ENCODE peak calls at places on chromosomes 7 and 10, in ten cellular contexts. L, M, K, P, C, G, S, U, I and V are unnamed samples. For H3K4me1, the result is how much of the 10 kb centered on the place peaks cover.

GRCh38 chr10:131184503-131184902 is 127.0 kb downstream of the TCERG1L start:
- DNase-seq in L (no peak), U (no peak), K (no peak), C (no peak), P (no peak), I (no peak), G (no peak), S (no peak), M (no peak), V (no peak)

GRCh38 chr7:129615018-129615417 is 3.5 kb downstream of the NRF1 start:
- DNase-seq in S (peak), M (no peak), I (no peak), K (no peak), U (no peak), L (no peak), C (no peak), G (no peak), P (no peak), V (no peak)

GRCh38 chr10:73908853-73909611 is 1.9 kb upstream of the PLAU start:
- DNase-seq in K (no peak), M (peak), S (peak), L (no peak), I (peak), U (peak), C (peak), G (peak), P (no peak), V (no peak)

GRCh38 chr10:45379303-45379726 is 5.3 kb downstream of the ALOX5 start:
- DNase-seq in G (no peak), I (no peak), C (no peak), U (no peak), S (no peak), P (no peak), K (no peak), L (no peak), M (no peak), V (no peak)

GRCh38 chr7:79401254-79401653 is 52.2 kb downstream of the MAGI2 start:
- DNase-seq in U (no peak), C (no peak), P (no peak), K (no peak), S (peak), G (no peak), I (no peak), M (no peak), L (no peak), V (no peak)

GRCh38 chr10:132168571-132169030 is 18.1 kb upstream of the DPYSL4 start:
- DNase-seq in K (no peak), M (no peak), C (no peak), I (no peak), G (no peak), P (no peak), S (no peak), L (no peak), U (no peak), V (no peak)

GRCh38 chr10:75505293-75505692 is 73.9 kb downstream of the LRMDA start:
- DNase-seq in K (no peak), C (no peak), L (no peak), P (no peak), I (no peak), M (no peak), G (no peak), U (no peak), S (no peak), V (no peak)

GRCh38 chr10:132615346-132616169 is 78.0 kb downstream of the INPP5A start:
- DNase-seq in G (no peak), I (peak), P (no peak), U (no peak), S (no peak), C (no peak), M (no peak), K (no peak), L (no peak), V (no peak)

GRCh38 chr10:69239816-69240434 is 19.8 kb downstream of the HKDC1 start:
- DNase-seq in K (no peak), C (no peak), S (peak), L (no peak), P (no peak), G (no peak), M (no peak), U (no peak), I (no peak), V (no peak)

GRCh38 chr7:5631185-5631584 is 150.3 kb downstream of the RNF216 start:
- DNase-seq in C (no peak), L (no peak), S (no peak), P (no peak), I (no peak), G (no peak), U (peak), M (no peak), K (no peak), V (no peak)

GRCh38 chr10:26448706-26449435 is 10.7 kb downstream of the APBB1IP start:
- DNase-seq in M (no peak), K (no peak), G (no peak), S (no peak), P (peak), U (no peak), C (peak), I (no peak), L (peak), V (no peak)

GRCh38 chr7:13724631-13725566 is 264.6 kb downstream of the ETV1 start:
- DNase-seq in L (no peak), G (peak), P (no peak), S (no peak), M (no peak), U (no peak), K (no peak), I (no peak), C (no peak), V (no peak)

GRCh38 chr7:35012155-35012554 is 25.1 kb downstream of the DPY19L1 start:
- DNase-seq in P (no peak), C (peak), U (no peak), I (no peak), S (no peak), G (no peak), M (no peak), L (no peak), K (no peak), V (no peak)

GRCh38 chr10:5043716-5044115 is 40.1 kb upstream of the AKR1C2 start:
- DNase-seq in G (no peak), S (peak), P (no peak), I (no peak), L (no peak), U (peak), K (no peak), M (no peak), C (peak), V (no peak)

GRCh38 chr10:15719899-15720634 is at the start of gene ITGA8:
- DNase-seq in L (no peak), M (no peak), U (no peak), C (no peak), G (peak), I (peak), S (peak), K (no peak), P (no peak), V (peak)

GRCh38 chr10:48804740-48805182 is 120.1 kb downstream of the WDFY4 start:
- DNase-seq in C (no peak), M (no peak), L (no peak), K (no peak), U (peak), P (no peak), G (no peak), S (no peak), I (no peak), V (no peak)

GRCh38 chr7:98802088-98802780 is 67.6 kb downstream of the TMEM130 start:
- DNase-seq in S (peak), I (no peak), L (no peak), P (no peak), G (peak), M (peak), U (no peak), C (no peak), K (no peak), V (peak)

GRCh38 chr7:18455644-18456043 is 39.9 kb upstream of the HDAC9 start:
- DNase-seq in K (no peak), C (no peak), S (no peak), M (no peak), I (no peak), U (no peak), L (no peak), G (no peak), P (no peak), V (no peak)

GRCh38 chr7:81715984-81716588 is 53.8 kb downstream of the HGF start:
- DNase-seq in I (no peak), G (peak), S (peak), C (no peak), P (no peak), M (no peak), U (peak), K (no peak), L (no peak), V (peak)

GRCh38 chr10:93392111-93392510 is 90.0 kb downstream of the MYOF start:
- DNase-seq in S (no peak), G (no peak), K (no peak), M (no peak), U (no peak), I (no peak), L (no peak), P (no peak), C (no peak), V (no peak)

GRCh38 chr10:37488792-37489657 is 363.6 kb downstream of the ANKRD30A start:
- DNase-seq in C (no peak), L (no peak), P (no peak), U (no peak), M (no peak), K (no peak), S (no peak), I (no peak), G (peak), V (no peak)

GRCh38 chr10:16644146-16644545 is 122.5 kb upstream of the C1QL3 start:
- DNase-seq in L (no peak), K (no peak), G (peak), M (no peak), P (no peak), S (no peak), C (no peak), U (no peak), I (no peak), V (no peak)

GRCh38 chr7:79403451-79403850 is 50.0 kb downstream of the MAGI2 start:
- DNase-seq in S (peak), P (no peak), K (no peak), I (no peak), G (no peak), M (no peak), U (no peak), C (no peak), L (no peak), V (no peak)

GRCh38 chr7:96329189-96329588 is 7.3 kb upstream of the SLC25A13 start:
- DNase-seq in G (no peak), P (no peak), U (no peak), S (no peak), I (no peak), C (no peak), M (no peak), L (no peak), K (no peak), V (no peak)

GRCh38 chr7:3300221-3300650 is 816 bp upstream of the SDK1 start:
- DNase-seq in C (no peak), I (peak), S (no peak), K (no peak), P (no peak), G (peak), U (no peak), L (no peak), M (no peak), V (no peak)

GRCh38 chr10:98314577-98315284 is 46.7 kb upstream of the LOXL4 start:
- DNase-seq in P (no peak), L (no peak), U (no peak), S (peak), G (peak), C (no peak), K (peak), M (no peak), I (no peak), V (no peak)

GRCh38 chr7:68573271-68574000 is 1024.8 kb upstream of the AUTS2 start:
- DNase-seq in K (no peak), C (no peak), L (no peak), I (no peak), M (no peak), U (no peak), P (no peak), G (no peak), S (no peak), V (no peak)

GRCh38 chr7:55571534-55572377 is 546 bp downstream of the VOPP1 start:
- DNase-seq in L (peak), I (peak), S (peak), C (peak), M (peak), G (peak), U (peak), P (peak), K (peak), V (peak)

GRCh38 chr10:33257439-33257838 is 77.0 kb downstream of the NRP1 start:
- DNase-seq in I (no peak), L (no peak), G (peak), U (no peak), C (no peak), M (no peak), K (no peak), S (no peak), P (no peak), V (no peak)

GRCh38 chr7:6571160-6571779 is 6.0 kb upstream of the ZDHHC4 start:
- DNase-seq in S (no peak), C (no peak), M (no peak), P (no peak), G (no peak), I (no peak), L (no peak), U (no peak), K (no peak), V (no peak)

GRCh38 chr7:117086788-117087187 is 133.5 kb downstream of the ST7 start:
- DNase-seq in I (no peak), U (no peak), K (no peak), S (no peak), G (no peak), M (no peak), L (no peak), C (no peak), P (no peak), V (no peak)

GRCh38 chr7:7675686-7676085 is 35.1 kb downstream of the UMAD1 start:
- DNase-seq in I (no peak), M (no peak), L (no peak), P (no peak), S (no peak), K (no peak), U (no peak), C (no peak), G (no peak), V (no peak)

GRCh38 chr10:107814865-107815487 is 650.5 kb upstream of the SORCS1 start:
- DNase-seq in L (no peak), G (peak), P (no peak), C (peak), K (peak), M (no peak), U (peak), I (peak), S (peak), V (peak)

GRCh38 chr10:12177642-12178041 is 18.0 kb downstream of the NUDT5 start:
- DNase-seq in U (no peak), K (no peak), C (no peak), M (no peak), I (no peak), G (no peak), S (no peak), L (no peak), P (no peak), V (no peak)

GRCh38 chr7:30727061-30727945 is 24.6 kb upstream of the INMT start:
- DNase-seq in I (no peak), U (no peak), K (no peak), L (peak), M (no peak), P (peak), S (peak), C (peak), G (no peak), V (no peak)

GRCh38 chr7:90188281-90188680 is 23.3 kb upstream of the STEAP2 start:
- DNase-seq in I (no peak), U (no peak), K (no peak), L (no peak), S (no peak), P (no peak), G (peak), M (no peak), C (peak), V (no peak)

GRCh38 chr7:142345817-142346216 is 88.0 kb upstream of the PRSS58 start:
- DNase-seq in C (no peak), M (no peak), G (no peak), S (no peak), K (no peak), U (no peak), L (no peak), I (no peak), P (no peak), V (no peak)
- H3K4me3 ChIP-seq in C (no peak), M (no peak), G (no peak), S (no peak), K (no peak), U (no peak), L (no peak), I (no peak), P (no peak), V (no peak)

GRCh38 chr10:88243847-88244730 is 339.0 kb downstream of the RNLS start:
- DNase-seq in I (peak), U (peak), M (peak), K (no peak), L (no peak), S (no peak), P (no peak), G (no peak), C (peak), V (peak)

GRCh38 chr10:88238515-88238914 is 344.6 kb downstream of the RNLS start:
- DNase-seq in U (peak), P (no peak), L (no peak), I (no peak), K (no peak), S (peak), C (no peak), M (no peak), G (no peak), V (no peak)

GRCh38 chr10:88239212-88239611 is 343.9 kb downstream of the RNLS start:
- DNase-seq in M (no peak), S (no peak), U (no peak), I (no peak), G (no peak), L (no peak), K (no peak), P (no peak), C (no peak), V (no peak)

GRCh38 chr10:88243202-88243744 is 339.8 kb downstream of the RNLS start:
- DNase-seq in L (no peak), I (no peak), U (no peak), P (no peak), S (no peak), G (no peak), C (peak), M (no peak), K (no peak), V (no peak)

GRCh38 chr10:88241501-88241900 is 341.6 kb downstream of the RNLS start:
- DNase-seq in L (no peak), K (no peak), P (no peak), G (no peak), C (no peak), U (no peak), I (no peak), M (no peak), S (no peak), V (no peak)
- H3K4me1 ChIP-seq in L (under half), K (under half), P (under half), G (under half), C (under half), U (under half), I (under half), M (half or more), S (half or more), V (under half)

GRCh38 chr7:139830779-139831498 is 1.9 kb downstream of the TBXAS1 start:
- DNase-seq in M (no peak), I (no peak), K (no peak), S (no peak), C (no peak), U (no peak), L (no peak), P (no peak), G (no peak), V (no peak)
- H3K4me3 ChIP-seq in M (peak), I (no peak), K (no peak), S (no peak), C (no peak), U (no peak), L (peak), P (no peak), G (no peak), V (no peak)

GRCh38 chr7:921071-921461 is 33.4 kb downstream of the ADAP1 start:
- DNase-seq in S (no peak), U (no peak), K (no peak), I (peak), C (no peak), M (no peak), P (no peak), L (no peak), G (no peak), V (no peak)

GRCh38 chr7:923108-924041 is 31.1 kb downstream of the ADAP1 start:
- DNase-seq in L (peak), S (no peak), P (peak), K (peak), C (peak), G (no peak), M (peak), U (peak), I (peak), V (peak)

GRCh38 chr7:922334-923107 is 32.0 kb downstream of the ADAP1 start:
- DNase-seq in M (no peak), U (peak), I (peak), K (peak), G (no peak), L (no peak), C (no peak), S (no peak), P (no peak), V (no peak)

GRCh38 chr7:920351-921070 is 34.0 kb downstream of the ADAP1 start:
- DNase-seq in I (peak), L (no peak), K (peak), G (no peak), M (peak), P (no peak), S (no peak), C (peak), U (no peak), V (no peak)

GRCh38 chr7:921581-922333 is 32.7 kb downstream of the ADAP1 start:
- DNase-seq in P (no peak), C (peak), M (peak), K (peak), S (no peak), G (no peak), L (no peak), U (peak), I (peak), V (no peak)
- H3K4me1 ChIP-seq in P (half or more), C (under half), M (under half), K (under half), S (under half), G (under half), L (under half), U (under half), I (under half), V (under half)

DNA sequence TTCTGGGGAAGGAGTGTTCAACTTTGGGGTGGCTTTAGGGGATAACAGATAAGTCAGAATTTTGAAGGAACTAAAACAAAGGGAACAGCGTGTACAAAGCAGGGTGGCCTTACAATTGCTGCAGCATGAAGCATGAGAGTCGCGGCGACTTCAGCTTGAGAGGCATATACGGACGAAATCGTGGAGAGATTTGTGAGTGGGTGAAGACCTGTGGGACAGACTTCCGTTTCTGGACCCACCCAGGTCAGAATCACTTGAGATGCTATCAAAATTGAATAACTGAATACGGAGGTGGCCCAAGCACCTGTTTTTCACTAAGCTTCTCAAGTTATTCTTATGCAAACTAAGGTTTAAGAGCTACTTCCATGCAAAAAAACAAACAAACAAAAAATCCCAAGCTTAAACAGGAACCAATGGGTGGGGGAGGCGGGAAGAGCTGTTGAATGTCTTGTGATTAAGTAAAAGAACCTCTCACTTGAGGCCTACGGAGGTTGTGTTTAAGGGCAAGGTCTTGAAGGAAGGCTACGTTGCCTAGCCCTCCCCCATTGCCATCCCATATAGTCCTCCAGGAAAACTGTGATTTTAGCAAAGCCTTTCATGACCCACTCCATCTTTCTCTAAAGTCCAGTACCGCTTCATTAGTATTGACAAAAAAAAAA is 1.4 kb upstream of the TRIM24 start:
- DNase-seq in S (no peak), U (no peak), C (no peak), G (no peak), I (no peak), M (no peak), K (no peak), L (no peak), P (no peak), V (no peak)
- H3K4me3 ChIP-seq in S (peak), U (no peak), C (no peak), G (no peak), I (no peak), M (no peak), K (no peak), L (no peak), P (no peak), V (no peak)

GRCh38 chr10:113854757-113855626 is 531 bp downstream of the NHLRC2 start:
- DNase-seq in I (peak), M (peak), C (peak), U (peak), L (peak), P (no peak), S (peak), G (peak), K (peak), V (peak)
- H3K4me1 ChIP-seq in I (under half), M (half or more), C (under half), U (under half), L (half or more), P (under half), S (under half), G (under half), K (under half), V (under half)